ENCODE peak calls at places on chromosomes 3 and 15, in six cellular contexts. O is tibial nerve, B is spleen, X is neuronal stem cell, A is neural progenitor cell, L is IMR-90. M is an unnamed sample.

GRCh38 chr3:189001559-189001958 is 170.2 kb upstream of the TPRG1 start:
- DNase-seq in O (no peak), B (no peak), X (no peak), A (no peak), L (peak; percentile 93), M (no peak)

GRCh38 chr3:104323226-104323625 is 1043.5 kb upstream of the ALCAM start:
- DNase-seq in O (no peak), B (no peak), X (no peak), A (no peak), L (no peak), M (no peak)

GRCh38 chr3:171548918-171549317 is 88.7 kb upstream of the TNIK start:
- DNase-seq in O (no peak), B (no peak), X (no peak), A (no peak), L (peak; percentile 18), M (no peak)

GRCh38 chr3:166191406-166191805 is 354.2 kb upstream of the BCHE start:
- DNase-seq in O (no peak), B (no peak), X (no peak), A (no peak), L (no peak), M (no peak)

GRCh38 chr3:193971268-193971751 is 164.6 kb upstream of the HES1 start:
- DNase-seq in O (no peak), B (no peak), X (no peak), A (no peak), L (no peak), M (no peak)

GRCh38 chr3:154364849-154365248 is 40.6 kb upstream of the DHX36 start:
- DNase-seq in O (no peak), B (no peak), X (no peak), A (no peak), L (no peak), M (no peak)

GRCh38 chr15:40815042-40815678 is 7.9 kb upstream of the DNAJC17 start:
- DNase-seq in O (no peak), B (no peak), X (no peak), A (no peak), L (no peak), M (no peak)

GRCh38 chr15:70587896-70588567 is 175.3 kb downstream of the UACA start:
- DNase-seq in O (no peak), B (no peak), X (no peak), A (no peak), L (no peak), M (peak; percentile 47)

GRCh38 chr3:178436773-178437172 is 99.5 kb upstream of the KCNMB2 start:
- DNase-seq in O (no peak), B (no peak), X (no peak), A (peak; percentile 37), L (peak; percentile 55), M (no peak)

GRCh38 chr15:58526647-58527192 is 94.9 kb downstream of the LIPC start:
- DNase-seq in O (no peak), B (no peak), X (no peak), A (no peak), L (no peak), M (no peak)

GRCh38 chr15:58527573-58528196 is 95.9 kb downstream of the LIPC start:
- DNase-seq in O (no peak), B (no peak), X (no peak), A (no peak), L (no peak), M (no peak)

GRCh38 chr15:58524247-58524646 is 92.5 kb downstream of the LIPC start:
- DNase-seq in O (no peak), B (no peak), X (no peak), A (no peak), L (no peak), M (no peak)

GRCh38 chr15:58528197-58528870 is 96.5 kb downstream of the LIPC start:
- DNase-seq in O (no peak), B (no peak), X (no peak), A (no peak), L (peak; percentile 53), M (peak; percentile 55)

GRCh38 chr15:58525926-58526538 is 94.2 kb downstream of the LIPC start:
- DNase-seq in O (no peak), B (no peak), X (no peak), A (no peak), L (no peak), M (no peak)
- H3K4me1 ChIP-seq in O (peaks cover 23% of the 10 kb centered on the region), B (peaks cover 20% of the 10 kb centered on the region), X (peaks cover 6% of the 10 kb centered on the region), A (peaks cover 5% of the 10 kb centered on the region), L (peaks cover 10% of the 10 kb centered on the region), M (peaks cover 20% of the 10 kb centered on the region)

GRCh38 chr3:150081084-150081483 is 110.4 kb upstream of the PFN2 start:
- DNase-seq in O (no peak), B (no peak), X (no peak), A (no peak), L (peak; percentile 88), M (no peak)
- H3K4me1 ChIP-seq in O (no peaks in the 10 kb centered on the region), B (no peaks in the 10 kb centered on the region), X (peaks cover 2% of the 10 kb centered on the region), A (peaks cover 12% of the 10 kb centered on the region), L (peaks cover 21% of the 10 kb centered on the region), M (peaks cover 17% of the 10 kb centered on the region)

GRCh38 chr3:182912476-182912875 is 67.9 kb downstream of the DCUN1D1 start:
- DNase-seq in O (no peak), B (no peak), X (no peak), A (no peak), L (no peak), M (no peak)

GRCh38 chr3:182913889-182914288 is 66.4 kb downstream of the DCUN1D1 start:
- DNase-seq in O (no peak), B (no peak), X (no peak), A (no peak), L (no peak), M (no peak)

GRCh38 chr3:182909318-182910040 is 70.9 kb downstream of the DCUN1D1 start:
- DNase-seq in O (no peak), B (no peak), X (no peak), A (peak; percentile 38), L (no peak), M (no peak)

GRCh38 chr3:182910939-182911781 is 69.2 kb downstream of the DCUN1D1 start:
- DNase-seq in O (no peak), B (no peak), X (no peak), A (no peak), L (no peak), M (no peak)

DNA sequence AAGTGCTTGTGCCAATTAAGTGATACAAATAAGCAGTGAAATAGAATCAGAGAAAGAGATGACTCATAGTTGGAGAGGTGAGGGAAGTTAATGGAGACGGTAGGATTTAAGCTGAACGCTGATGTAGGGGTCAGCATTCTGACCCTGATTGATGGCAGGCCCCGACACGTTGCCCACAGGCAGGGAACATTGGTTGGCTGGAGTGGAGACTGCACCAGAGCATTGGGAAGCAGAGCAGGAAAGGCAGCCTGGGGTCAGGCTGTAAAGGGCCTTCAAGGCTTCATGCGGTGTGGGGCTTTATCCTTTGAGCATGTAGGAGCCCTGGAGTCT is 68.6 kb downstream of the DCUN1D1 start:
- DNase-seq in O (no peak), B (no peak), X (no peak), A (peak; percentile 27), L (no peak), M (no peak)
- H3K4me1 ChIP-seq in O (no peaks in the 10 kb centered on the region), B (no peaks in the 10 kb centered on the region), X (no peaks in the 10 kb centered on the region), A (peaks cover 10% of the 10 kb centered on the region), L (peaks cover 16% of the 10 kb centered on the region), M (no peaks in the 10 kb centered on the region)

GRCh38 chr3:112628038-112628437 is 12.9 kb downstream of the CCDC80 start:
- DNase-seq in O (no peak), B (no peak), X (no peak), A (no peak), L (no peak), M (no peak)

GRCh38 chr3:112627419-112627818 is 13.5 kb downstream of the CCDC80 start:
- DNase-seq in O (no peak), B (no peak), X (no peak), A (no peak), L (no peak), M (peak; percentile 54)

GRCh38 chr3:112619295-112619694 is 21.6 kb downstream of the CCDC80 start:
- DNase-seq in O (no peak), B (no peak), X (no peak), A (no peak), L (peak; percentile 51), M (no peak)

GRCh38 chr3:112623717-112624116 is 17.2 kb downstream of the CCDC80 start:
- DNase-seq in O (no peak), B (no peak), X (no peak), A (no peak), L (no peak), M (no peak)

DNA sequence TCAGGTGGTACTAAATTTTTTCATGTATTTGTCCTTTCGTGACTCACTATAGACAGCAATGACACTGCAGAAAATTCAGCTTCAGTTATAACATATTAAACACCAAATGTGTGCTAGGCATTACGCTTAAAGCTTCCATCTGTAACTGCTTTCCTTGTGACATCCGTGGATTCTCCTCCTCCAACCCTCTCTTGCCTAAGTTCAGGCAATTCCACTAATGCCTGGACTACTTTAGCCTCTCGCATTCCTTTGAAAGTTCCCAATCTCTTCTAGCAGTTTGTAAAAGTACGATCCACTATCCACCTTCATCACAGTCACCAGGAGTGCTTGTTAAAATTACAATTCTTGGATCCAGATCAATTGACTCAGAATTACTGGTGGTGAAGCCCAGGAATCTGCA is 17.7 kb downstream of the CCDC80 start:
- DNase-seq in O (no peak), B (no peak), X (no peak), A (no peak), L (no peak), M (no peak)
- H3K4me1 ChIP-seq in O (no peaks in the 10 kb centered on the region), B (no peaks in the 10 kb centered on the region), X (no peaks in the 10 kb centered on the region), A (peaks cover 5% of the 10 kb centered on the region), L (no peaks in the 10 kb centered on the region), M (peaks cover 4% of the 10 kb centered on the region)

DNA sequence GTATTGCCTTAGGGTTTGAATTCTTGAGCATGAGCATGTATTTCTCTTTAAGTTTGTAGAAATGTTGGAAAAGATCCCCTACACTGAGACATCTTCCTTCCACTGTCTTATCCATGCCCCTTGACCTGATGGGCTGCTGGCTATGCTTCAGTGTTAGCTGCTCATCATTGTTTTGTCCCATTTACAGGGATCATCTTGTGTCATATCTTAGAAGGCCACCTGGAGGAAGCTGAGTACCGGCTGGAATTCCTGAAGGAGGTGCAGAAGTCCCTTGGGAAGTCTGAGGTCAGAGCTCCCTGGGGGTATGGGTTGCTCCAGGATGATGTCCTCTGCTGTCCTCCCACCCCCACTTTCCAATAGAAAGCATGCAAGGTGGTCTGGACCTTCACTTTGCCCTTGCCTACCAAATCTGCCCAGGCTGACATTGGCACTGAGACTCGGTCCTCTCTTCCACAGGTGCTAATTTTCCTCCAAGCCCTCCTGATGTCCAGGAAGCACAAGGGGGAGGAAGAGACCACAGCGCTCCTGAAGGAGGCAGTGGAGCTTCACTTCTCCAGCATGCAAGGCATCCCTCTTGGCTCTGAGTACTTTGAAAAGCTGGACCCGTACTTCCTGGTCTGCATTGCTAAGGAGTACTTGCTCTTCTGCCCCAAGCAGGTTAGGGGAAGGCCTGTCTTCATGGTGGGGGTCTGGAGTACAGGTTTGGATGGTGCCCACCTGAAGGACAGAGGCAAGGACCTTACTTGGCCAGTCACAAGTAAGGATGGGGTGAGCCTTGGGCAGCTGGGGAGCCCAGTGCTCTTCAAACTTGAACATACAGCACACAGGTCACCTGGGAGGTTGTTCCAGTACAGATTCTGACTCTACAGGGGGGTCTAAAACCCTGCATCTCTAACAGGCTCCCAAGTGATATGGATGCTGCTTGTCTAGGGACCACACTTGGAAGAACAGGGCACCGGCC is 17.7 kb downstream of the TTC21A start:
- DNase-seq in O (no peak), B (peak; percentile 55), X (no peak), A (peak; percentile 26), L (peak; percentile 57), M (peak; percentile 66)
- H3K4me1 ChIP-seq in O (no peaks in the 10 kb centered on the region), B (peaks cover 38% of the 10 kb centered on the region), X (peaks cover 1% of the 10 kb centered on the region), A (no peaks in the 10 kb centered on the region), L (peaks cover 5% of the 10 kb centered on the region), M (peaks cover 12% of the 10 kb centered on the region)